ENCODE peak calls at places on chromosome 17, in five cellular contexts. S is aorta, Z is IMR-90, P is left ventricle myocardium inferior, C is cardiac muscle cell. Q is an unnamed sample.

GRCh38 chr17:71114911-71115668 is 945.8 kb downstream of the KCNJ2 start:
- DNase-seq in S (no peak), Z (no peak), P (no peak), C (no peak), Q (no peak)

GRCh38 chr17:73760186-73760758 is 116.0 kb upstream of the SDK2 start:
- DNase-seq in S (no peak), Z (no peak), P (no peak), C (peak), Q (no peak)

GRCh38 chr17:65601881-65602280 is 40.4 kb upstream of the AXIN2 start:
- DNase-seq in S (no peak), Z (no peak), P (no peak), C (no peak), Q (no peak)

GRCh38 chr17:76076765-76077581 is 2.0 kb upstream of the ZACN start:
- DNase-seq in S (no peak), Z (peak), P (no peak), C (no peak), Q (no peak)

GRCh38 chr17:18951941-18952842 is at the start of gene SLC5A10:
- DNase-seq in S (no peak), Z (no peak), P (no peak), C (no peak), Q (no peak)

GRCh38 chr17:9247401-9247938 is 226.2 kb downstream of the NTN1 start:
- DNase-seq in S (no peak), Z (no peak), P (no peak), C (no peak), Q (no peak)

GRCh38 chr17:32854177-32854576 is 22.7 kb downstream of the MYO1D start:
- DNase-seq in S (no peak), Z (no peak), P (no peak), C (no peak), Q (no peak)

GRCh38 chr17:20771104-20771503 is 191.6 kb downstream of the CDRT15L2 start:
- DNase-seq in S (no peak), Z (no peak), P (no peak), C (no peak), Q (no peak)

GRCh38 chr17:76367647-76368046 is 13.9 kb upstream of the PRPSAP1 start:
- DNase-seq in S (no peak), Z (no peak), P (no peak), C (no peak), Q (no peak)

GRCh38 chr17:80476877-80477646 is 655 bp upstream of the NPTX1 start:
- DNase-seq in S (no peak), Z (no peak), P (no peak), C (no peak), Q (no peak)

GRCh38 chr17:41957058-41957868 is 9.3 kb upstream of the CNP start:
- DNase-seq in S (no peak), Z (peak), P (no peak), C (no peak), Q (no peak)

GRCh38 chr17:1227917-1228751 is 42.1 kb upstream of the BHLHA9 start:
- DNase-seq in S (peak), Z (no peak), P (peak), C (peak), Q (no peak)

GRCh38 chr17:64750891-64751677 is 89.0 kb upstream of the SMURF2 start:
- DNase-seq in S (no peak), Z (no peak), P (no peak), C (no peak), Q (no peak)

GRCh38 chr17:19292377-19292711 is 55.2 kb downstream of the EPN2 start:
- DNase-seq in S (no peak), Z (no peak), P (no peak), C (no peak), Q (no peak)

GRCh38 chr17:29131814-29132682 is 48.1 kb downstream of the MYO18A start:
- DNase-seq in S (peak), Z (peak), P (no peak), C (no peak), Q (no peak)

GRCh38 chr17:15951368-15952047 is 6.6 kb downstream of the ADORA2B start:
- DNase-seq in S (no peak), Z (no peak), P (no peak), C (no peak), Q (no peak)

GRCh38 chr17:65783845-65784334 is 222.4 kb upstream of the AXIN2 start:
- DNase-seq in S (no peak), Z (peak), P (no peak), C (no peak), Q (no peak)

GRCh38 chr17:47368262-47368661 is 44.5 kb downstream of the EFCAB13 start:
- DNase-seq in S (no peak), Z (no peak), P (no peak), C (no peak), Q (no peak)

GRCh38 chr17:79457376-79457775 is 153.5 kb downstream of the RBFOX3 start:
- DNase-seq in S (no peak), Z (no peak), P (no peak), C (no peak), Q (no peak)

GRCh38 chr17:28071891-28072606 is 29.6 kb downstream of the NLK start:
- DNase-seq in S (no peak), Z (no peak), P (no peak), C (no peak), Q (no peak)

GRCh38 chr17:48646183-48647102 is 20.3 kb upstream of the HOXB9 start:
- DNase-seq in S (no peak), Z (no peak), P (no peak), C (no peak), Q (no peak)

DNA sequence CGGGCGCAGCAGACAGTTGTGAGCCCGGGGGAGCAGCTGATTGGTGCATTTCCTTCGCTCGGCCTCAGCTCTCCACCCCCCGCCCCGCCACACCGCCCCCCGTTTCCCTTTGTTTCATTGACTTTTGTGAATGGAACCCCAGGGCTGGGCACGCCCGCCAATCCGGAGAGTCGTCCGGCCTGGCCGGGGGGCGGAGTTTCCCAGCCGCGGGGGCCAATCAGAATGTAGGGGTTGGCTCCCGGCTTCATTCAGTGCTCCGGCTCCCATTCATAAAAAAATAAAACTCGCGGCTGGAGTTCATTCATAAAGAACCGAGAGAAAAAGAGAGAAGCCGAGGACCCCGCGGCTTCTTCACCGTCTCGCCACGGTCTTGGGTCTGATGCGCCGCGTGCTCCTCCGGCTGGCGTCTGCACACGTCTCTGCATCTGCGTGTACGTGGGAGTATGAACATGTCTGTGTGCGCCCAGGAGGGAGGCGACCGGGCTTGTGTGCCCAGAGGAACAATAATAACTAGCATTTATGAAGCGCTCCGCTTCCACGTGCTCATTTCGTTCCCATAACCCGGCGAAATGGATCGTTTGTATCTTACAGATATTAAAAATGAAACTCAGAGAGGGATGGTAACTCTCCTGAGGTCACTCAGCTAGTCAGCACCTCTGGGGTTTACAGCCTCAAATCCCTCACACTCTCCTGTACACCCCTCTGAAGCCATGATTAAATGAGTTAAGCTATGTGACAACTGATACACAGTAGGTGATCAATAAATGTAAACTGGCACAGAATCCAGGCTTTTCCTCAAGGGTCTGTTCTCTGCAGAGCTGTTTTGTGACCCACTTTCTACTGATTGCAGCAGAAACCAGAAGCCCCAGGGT is at the start of gene ETV4:
- DNase-seq in S (peak), Z (peak), P (peak), C (peak), Q (peak)
- H3K4me3 ChIP-seq in S (peak), Z (peak), P (peak), C (peak), Q (peak)

DNA sequence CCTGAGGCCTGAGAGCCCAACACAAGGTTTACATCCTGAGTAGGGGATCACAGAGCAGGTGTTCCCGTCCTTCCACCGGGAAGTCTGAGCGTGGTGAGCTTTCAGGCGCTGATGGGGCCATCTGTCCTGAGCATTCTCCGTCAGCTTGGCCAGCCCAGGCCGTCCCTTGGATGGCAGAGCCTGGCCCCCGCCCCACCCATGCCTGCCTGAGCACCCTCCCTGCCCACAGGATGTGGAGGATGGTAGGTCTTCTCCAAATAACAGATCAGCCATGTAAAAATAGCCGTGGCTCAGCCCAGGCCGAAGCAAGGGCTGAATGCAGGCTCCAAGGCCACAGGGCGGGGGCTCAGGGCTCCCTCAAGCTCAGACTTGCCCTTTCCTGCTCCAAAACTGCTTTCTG is 20.2 kb downstream of the SPNS2 start:
- DNase-seq in S (no peak), Z (no peak), P (no peak), C (no peak), Q (no peak)
- H3K4me3 ChIP-seq in S (no peak), Z (no peak), P (no peak), C (no peak), Q (no peak)

DNA sequence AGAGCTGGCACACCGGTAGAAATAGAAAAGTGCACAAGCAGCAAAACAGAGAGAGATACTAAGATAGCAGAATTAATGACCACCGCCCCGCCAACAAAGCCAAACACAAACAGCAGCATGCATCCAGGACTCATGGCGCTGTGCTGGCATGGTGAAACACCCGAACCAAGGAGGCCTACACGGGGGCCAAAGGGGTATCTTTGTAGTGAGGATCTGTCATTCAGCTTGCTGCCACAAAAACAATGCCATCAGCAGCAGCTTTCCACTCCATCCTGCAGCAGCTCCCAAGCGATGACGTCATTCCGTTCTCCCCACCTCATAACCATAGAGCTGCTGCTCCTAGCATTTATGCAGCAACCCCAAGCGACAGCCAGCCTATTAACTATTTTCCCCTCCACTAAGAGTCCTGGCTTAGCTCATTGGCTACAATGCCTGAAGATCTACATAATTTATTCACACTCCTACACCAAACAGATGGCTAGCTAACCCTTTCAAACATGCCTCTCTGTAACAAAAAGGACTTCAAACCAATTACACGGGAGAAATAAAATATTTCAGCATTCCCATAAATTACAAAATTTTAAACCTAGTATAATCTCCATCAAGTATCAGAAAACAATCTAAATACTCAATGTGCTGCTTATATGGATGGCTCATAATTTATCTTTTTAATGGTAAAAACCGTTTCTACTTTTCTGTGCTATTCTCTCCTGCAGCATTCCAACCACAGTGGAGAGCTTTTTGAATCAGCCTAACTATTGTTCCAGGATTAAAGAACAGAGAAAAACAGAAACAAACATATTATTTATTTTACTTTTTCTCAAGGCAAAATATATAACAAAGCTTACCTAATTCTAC is 73.9 kb downstream of the SPAG9 start:
- DNase-seq in S (peak), Z (peak), P (peak), C (peak), Q (peak)
- H3K4me3 ChIP-seq in S (peak), Z (no peak), P (peak), C (peak), Q (no peak)

GRCh38 chr17:77571562-77571981 is 386.9 kb upstream of the TNRC6C start:
- DNase-seq in S (peak), Z (peak), P (no peak), C (peak), Q (no peak)
- H3K4me3 ChIP-seq in S (peak), Z (no peak), P (peak), C (no peak), Q (no peak)

GRCh38 chr17:38798614-38799500 is 499 bp downstream of the PIP4K2B start:
- DNase-seq in S (peak), Z (peak), P (peak), C (no peak), Q (peak)

GRCh38 chr17:38796451-38796850 is 2.9 kb downstream of the PIP4K2B start:
- DNase-seq in S (no peak), Z (no peak), P (no peak), C (no peak), Q (no peak)

GRCh38 chr17:38797091-38797490 is 2.3 kb downstream of the PIP4K2B start:
- DNase-seq in S (no peak), Z (peak), P (no peak), C (no peak), Q (no peak)

GRCh38 chr17:38799501-38800236 is at the start of gene PIP4K2B:
- DNase-seq in S (peak), Z (peak), P (peak), C (peak), Q (peak)

DNA sequence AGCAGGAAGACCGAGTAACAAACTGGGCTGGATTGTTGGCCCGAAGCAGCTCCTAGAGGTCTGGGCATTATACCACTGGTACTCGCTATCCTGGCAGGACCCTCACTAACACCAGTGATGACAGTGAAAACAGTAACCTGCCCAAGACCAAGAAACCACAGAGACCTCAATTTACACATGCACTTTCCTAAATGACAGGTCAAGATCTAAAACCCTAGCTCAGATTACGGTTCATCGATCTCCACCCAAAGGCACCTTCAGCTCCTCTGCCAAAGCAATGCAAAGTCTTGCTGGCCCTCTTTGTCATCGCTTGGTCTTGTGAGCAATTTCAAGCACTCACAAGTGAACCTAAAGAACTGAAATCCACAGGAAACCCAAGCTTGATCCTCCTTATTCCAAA is 1.5 kb downstream of the PIP4K2B start:
- DNase-seq in S (no peak), Z (peak), P (no peak), C (no peak), Q (no peak)
- H3K4me3 ChIP-seq in S (no peak), Z (peak), P (peak), C (peak), Q (peak)

DNA sequence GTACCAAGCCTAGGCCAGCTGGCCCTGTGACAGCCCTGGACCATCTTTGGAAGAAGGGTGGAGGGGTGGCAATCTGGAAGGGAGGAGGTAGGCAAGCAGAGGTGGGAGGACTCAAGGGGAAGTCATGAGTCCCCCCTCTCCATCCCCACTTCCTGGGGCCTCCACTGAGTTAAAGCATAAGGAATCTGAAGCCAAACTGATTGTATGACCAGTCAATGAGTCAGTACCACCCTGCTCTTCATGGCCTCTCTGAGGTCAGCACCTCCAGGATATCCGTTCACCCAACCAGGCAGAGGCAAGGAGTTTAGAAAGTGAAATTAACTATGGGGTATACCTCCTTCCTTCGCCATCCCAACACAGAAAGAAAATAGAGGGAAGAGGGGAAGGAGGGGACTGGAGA is 272.7 kb downstream of the SOX9 start:
- DNase-seq in S (no peak), Z (peak), P (no peak), C (no peak), Q (peak)
- H3K4me3 ChIP-seq in S (no peak), Z (no peak), P (no peak), C (no peak), Q (peak)

Q was measured in SJSA1.